ENCODE peak calls at places on chromosomes 16 and 17, in eight cellular contexts. H is NCI-H774; A is stimulated activated effector memory CD8-positive, alpha-beta T cell treated with anti-CD3 and anti-CD28 coated beads, Interleukin-12 subunit alpha, Interleukin-12 subunit beta, amount 100 ng/mL, for 72 hours; D is left lung; P is NCI-H1105; B is HS-5; G is effector CD8-positive, alpha-beta T cell; R is CD8-positive, alpha-beta memory T cell. W is an unnamed sample.

GRCh38 chr17:73308017-73308823 is 3.6 kb downstream of the CDC42EP4 start:
- DNase-seq in H (no peak), A (no peak), D (peak), P (no peak), B (no peak), G (no peak), R (no peak), W (peak)

GRCh38 chr16:22314661-22315626 is 17.7 kb downstream of the POLR3E start:
- DNase-seq in H (no peak), A (no peak), D (no peak), P (no peak), B (no peak), G (no peak), R (no peak), W (no peak)

GRCh38 chr17:53004902-53005301 is 817.8 kb upstream of the KIF2B start:
- DNase-seq in H (no peak), A (no peak), D (no peak), P (no peak), B (no peak), G (no peak), R (no peak), W (no peak)

GRCh38 chr17:72714357-72714966 is 378.0 kb downstream of the SLC39A11 start:
- DNase-seq in H (peak), A (no peak), D (no peak), P (no peak), B (no peak), G (no peak), R (no peak), W (no peak)

GRCh38 chr16:79770244-79771064 is 169.9 kb upstream of the MAF start:
- DNase-seq in H (peak), A (peak), D (peak), P (peak), B (no peak), G (peak), R (peak), W (peak)

GRCh38 chr17:50443492-50444051 is 17.6 kb downstream of the ACSF2 start:
- DNase-seq in H (no peak), A (no peak), D (no peak), P (no peak), B (no peak), G (no peak), R (no peak), W (no peak)

GRCh38 chr17:58436805-58437239 is 19.5 kb upstream of the RNF43 start:
- DNase-seq in H (no peak), A (no peak), D (no peak), P (no peak), B (no peak), G (no peak), R (no peak), W (no peak)

GRCh38 chr16:20676268-20676828 is 21.1 kb downstream of the ACSM1 start:
- DNase-seq in H (peak), A (no peak), D (no peak), P (no peak), B (no peak), G (no peak), R (no peak), W (no peak)

GRCh38 chr17:13409455-13409854 is 192.3 kb downstream of the HS3ST3A1 start:
- DNase-seq in H (no peak), A (no peak), D (no peak), P (no peak), B (no peak), G (no peak), R (no peak), W (no peak)

GRCh38 chr17:18955009-18955408 is 3.0 kb downstream of the SLC5A10 start:
- DNase-seq in H (no peak), A (no peak), D (no peak), P (no peak), B (no peak), G (no peak), R (no peak), W (no peak)